ENCODE peak calls at places on chromosomes 16 and 17, in seven cellular contexts. F, R, O, S, P, Y and E are unnamed samples.

GRCh38 chr17:40173778-40174135 is 3.5 kb upstream of the RAPGEFL1 start:
- DNase-seq in F (no peak), R (no peak), O (no peak), S (no peak), P (no peak), Y (no peak), E (peak)

GRCh38 chr17:33112763-33113162 is 121.1 kb downstream of the SPACA3 start:
- DNase-seq in F (no peak), R (no peak), O (no peak), S (no peak), P (no peak), Y (peak), E (no peak)

GRCh38 chr17:4843451-4843850 is 10.3 kb downstream of the MINK1 start:
- DNase-seq in F (no peak), R (no peak), O (no peak), S (no peak), P (no peak), Y (no peak), E (no peak)

GRCh38 chr17:28549274-28550132 is 2.9 kb downstream of the UNC119 start:
- DNase-seq in F (peak), R (no peak), O (no peak), S (no peak), P (no peak), Y (no peak), E (peak)

GRCh38 chr16:85646358-85646907 is 33.3 kb downstream of the GSE1 start:
- DNase-seq in F (no peak), R (no peak), O (no peak), S (no peak), P (no peak), Y (no peak), E (no peak)

GRCh38 chr16:4892356-4893102 is 44.4 kb downstream of the PPL start:
- DNase-seq in F (no peak), R (no peak), O (no peak), S (no peak), P (no peak), Y (peak), E (no peak)

GRCh38 chr16:28984619-28985135 is at the start of gene LAT:
- DNase-seq in F (no peak), R (no peak), O (peak), S (no peak), P (no peak), Y (no peak), E (no peak)

GRCh38 chr17:36089888-36090836 is at the start of gene CCL3:
- DNase-seq in F (peak), R (no peak), O (no peak), S (no peak), P (no peak), Y (peak), E (no peak)

GRCh38 chr17:17729620-17730249 is 48.5 kb downstream of the RAI1 start:
- DNase-seq in F (peak), R (no peak), O (no peak), S (peak), P (peak), Y (no peak), E (no peak)

GRCh38 chr17:31538080-31538762 is 146.7 kb downstream of the RAB11FIP4 start:
- DNase-seq in F (peak), R (no peak), O (no peak), S (no peak), P (no peak), Y (no peak), E (no peak)

GRCh38 chr17:17377071-17377487 is 73.9 kb downstream of the NT5M start:
- DNase-seq in F (no peak), R (no peak), O (no peak), S (no peak), P (no peak), Y (no peak), E (peak)

GRCh38 chr17:36837616-36838272 is 99.5 kb upstream of the LHX1 start:
- DNase-seq in F (no peak), R (no peak), O (no peak), S (no peak), P (no peak), Y (no peak), E (no peak)

GRCh38 chr17:20121359-20122235 is 112.4 kb downstream of the SPECC1 start:
- DNase-seq in F (peak), R (peak), O (peak), S (peak), P (peak), Y (peak), E (no peak)

GRCh38 chr17:82239926-82240505 is 11.2 kb downstream of the SLC16A3 start:
- DNase-seq in F (no peak), R (no peak), O (no peak), S (no peak), P (no peak), Y (no peak), E (no peak)

GRCh38 chr17:20955437-20956323 is 87.1 kb downstream of the USP22 start:
- DNase-seq in F (no peak), R (no peak), O (no peak), S (no peak), P (no peak), Y (peak), E (no peak)

GRCh38 chr17:31079731-31080130 is 15.0 kb upstream of the NF1 start:
- DNase-seq in F (no peak), R (no peak), O (no peak), S (no peak), P (no peak), Y (no peak), E (no peak)

GRCh38 chr17:5758651-5759050 is 174.3 kb upstream of the NLRP1 start:
- DNase-seq in F (no peak), R (no peak), O (no peak), S (no peak), P (peak), Y (peak), E (no peak)

GRCh38 chr16:70160821-70161220 is 12.8 kb upstream of the CLEC18C start:
- DNase-seq in F (no peak), R (no peak), O (no peak), S (no peak), P (no peak), Y (no peak), E (peak)

GRCh38 chr17:19409509-19409908 is 1.5 kb upstream of the RNF112 start:
- DNase-seq in F (no peak), R (no peak), O (no peak), S (no peak), P (no peak), Y (peak), E (no peak)

GRCh38 chr16:75948441-75948840 is 222.2 kb upstream of the CPHXL start:
- DNase-seq in F (no peak), R (no peak), O (no peak), S (no peak), P (no peak), Y (no peak), E (no peak)

GRCh38 chr17:3127451-3127850 is at the start of gene OR1G1:
- DNase-seq in F (no peak), R (no peak), O (no peak), S (no peak), P (no peak), Y (no peak), E (no peak)

GRCh38 chr17:76934561-76935320 is 66.5 kb downstream of the MGAT5B start:
- DNase-seq in F (no peak), R (no peak), O (no peak), S (no peak), P (no peak), Y (peak), E (no peak)

GRCh38 chr17:18185391-18185790 is 1.8 kb downstream of the ALKBH5 start:
- DNase-seq in F (no peak), R (no peak), O (no peak), S (no peak), P (no peak), Y (peak), E (no peak)

GRCh38 chr16:10598157-10598556 is 17.8 kb upstream of the EMP2 start:
- DNase-seq in F (no peak), R (no peak), O (no peak), S (peak), P (no peak), Y (no peak), E (no peak)

GRCh38 chr16:22663389-22664064 is 150.4 kb upstream of the HS3ST2 start:
- DNase-seq in F (no peak), R (no peak), O (no peak), S (no peak), P (no peak), Y (no peak), E (no peak)

GRCh38 chr17:78728495-78728894 is 53.6 kb downstream of the CYTH1 start:
- DNase-seq in F (no peak), R (no peak), O (no peak), S (no peak), P (no peak), Y (no peak), E (no peak)

GRCh38 chr17:50478391-50479361 is at the start of gene RSAD1:
- DNase-seq in F (peak), R (peak), O (peak), S (peak), P (peak), Y (peak), E (peak)

GRCh38 chr17:49549691-49550678 is 25.7 kb upstream of the NXPH3 start:
- DNase-seq in F (no peak), R (no peak), O (no peak), S (no peak), P (no peak), Y (no peak), E (no peak)